ENCODE peak calls at places on chromosomes 13 and 19, in six cellular contexts. Y is NCI-H1694; B is lung; Q is putamen; P is activated naive CD4-positive, alpha-beta T cell treated with anti-CD3 and anti-CD28 coated beads, Interleukin-2, amount 10 ng/mL, durations not matched to agents 7 days and 5 days; N is Karpas-422. M is an unnamed sample.

GRCh38 chr19:10086032-10086903 is at the start of gene SHFL:
- DNase-seq in Y (no peak), B (peak), Q (peak), P (peak), N (peak), M (peak)

GRCh38 chr19:952680-953500 is 27.1 kb downstream of the ARID3A start:
- DNase-seq in Y (no peak), B (no peak), Q (no peak), P (peak), N (no peak), M (no peak)

GRCh38 chr19:3176715-3177501 is 1.7 kb upstream of the S1PR4 start:
- DNase-seq in Y (no peak), B (peak), Q (no peak), P (peak), N (no peak), M (peak)

GRCh38 chr19:2289714-2290435 is 7.9 kb upstream of the PEAK3 start:
- DNase-seq in Y (no peak), B (peak), Q (no peak), P (peak), N (peak), M (peak)

GRCh38 chr13:42875448-42876269 is 94.3 kb downstream of the FAM216B start:
- DNase-seq in Y (peak), B (no peak), Q (no peak), P (no peak), N (no peak), M (no peak)

GRCh38 chr19:1487576-1488281 is 2.4 kb downstream of the PCSK4 start:
- DNase-seq in Y (no peak), B (no peak), Q (no peak), P (no peak), N (no peak), M (no peak)

GRCh38 chr13:72293206-72293605 is 426.2 kb upstream of the DACH1 start:
- DNase-seq in Y (no peak), B (no peak), Q (no peak), P (no peak), N (no peak), M (no peak)

GRCh38 chr13:45367358-45367757 is 26.4 kb upstream of the TPT1 start:
- DNase-seq in Y (no peak), B (peak), Q (no peak), P (peak), N (peak), M (peak)

GRCh38 chr13:60351816-60352215 is 45.2 kb upstream of the TDRD3 start:
- DNase-seq in Y (no peak), B (no peak), Q (no peak), P (no peak), N (no peak), M (no peak)

GRCh38 chr19:13984875-13985741 is 21.0 kb downstream of the RFX1 start:
- DNase-seq in Y (no peak), B (peak), Q (no peak), P (no peak), N (peak), M (no peak)

GRCh38 chr13:97335488-97336134 is 98.4 kb upstream of the RAP2A start:
- DNase-seq in Y (no peak), B (no peak), Q (no peak), P (no peak), N (no peak), M (no peak)

GRCh38 chr19:56170261-56170660 is 5.5 kb upstream of the GALP start:
- DNase-seq in Y (no peak), B (peak), Q (no peak), P (no peak), N (no peak), M (no peak)

GRCh38 chr13:37129867-37130266 is 24.4 kb upstream of the CSNK1A1L start:
- DNase-seq in Y (no peak), B (no peak), Q (no peak), P (no peak), N (no peak), M (no peak)

GRCh38 chr19:39052846-39053245 is 20.5 kb upstream of the FBXO27 start:
- DNase-seq in Y (no peak), B (no peak), Q (peak), P (no peak), N (no peak), M (no peak)

GRCh38 chr19:43425567-43426392 is 11.1 kb downstream of the TEX101 start:
- DNase-seq in Y (no peak), B (no peak), Q (no peak), P (no peak), N (peak), M (no peak)

GRCh38 chr13:75610466-75610865 is 25.7 kb upstream of the LMO7 start:
- DNase-seq in Y (no peak), B (no peak), Q (no peak), P (no peak), N (no peak), M (no peak)

GRCh38 chr13:95099541-95099940 is 201.7 kb downstream of the ABCC4 start:
- DNase-seq in Y (no peak), B (no peak), Q (no peak), P (no peak), N (no peak), M (no peak)

GRCh38 chr13:102707465-102707864 is 12.6 kb upstream of the METTL21C start:
- DNase-seq in Y (peak), B (no peak), Q (peak), P (no peak), N (no peak), M (no peak)

GRCh38 chr19:964761-965694 is 19.1 kb upstream of the WDR18 start:
- DNase-seq in Y (no peak), B (no peak), Q (no peak), P (no peak), N (peak), M (no peak)

GRCh38 chr13:51870616-51871015 is 8.8 kb downstream of the CCDC70 start:
- DNase-seq in Y (no peak), B (no peak), Q (no peak), P (no peak), N (no peak), M (no peak)

GRCh38 chr13:113589251-113589960 is 4.9 kb downstream of the TFDP1 start:
- DNase-seq in Y (no peak), B (no peak), Q (no peak), P (no peak), N (no peak), M (no peak)

GRCh38 chr19:43624933-43625332 is 5.5 kb upstream of the ZNF428 start:
- DNase-seq in Y (no peak), B (peak), Q (no peak), P (peak), N (peak), M (peak)

GRCh38 chr19:19662344-19662743 is 1.1 kb downstream of the ATP13A1 start:
- DNase-seq in Y (no peak), B (no peak), Q (no peak), P (no peak), N (peak), M (no peak)

GRCh38 chr13:20713751-20714150 is 10.3 kb downstream of the IL17D start:
- DNase-seq in Y (no peak), B (no peak), Q (no peak), P (no peak), N (no peak), M (no peak)

GRCh38 chr13:24630851-24631341 is 49.3 kb upstream of the ATP12A start:
- DNase-seq in Y (no peak), B (peak), Q (no peak), P (no peak), N (no peak), M (no peak)

GRCh38 chr19:55086730-55087541 is 11.3 kb downstream of the EPS8L1 start:
- DNase-seq in Y (peak), B (peak), Q (peak), P (peak), N (no peak), M (peak)

GRCh38 chr13:59771272-59771671 is 392.5 kb downstream of the DIAPH3 start:
- DNase-seq in Y (no peak), B (no peak), Q (no peak), P (no peak), N (peak), M (no peak)

GRCh38 chr19:2391118-2391725 is 31.2 kb downstream of the TMPRSS9 start:
- DNase-seq in Y (peak), B (no peak), Q (peak), P (peak), N (peak), M (peak)

GRCh38 chr19:7888145-7888825 is at the start of gene LRRC8E:
- DNase-seq in Y (no peak), B (peak), Q (no peak), P (peak), N (no peak), M (no peak)

GRCh38 chr13:45162194-45162593 is 38.7 kb downstream of the KCTD4 start:
- DNase-seq in Y (no peak), B (no peak), Q (no peak), P (no peak), N (no peak), M (no peak)

GRCh38 chr19:40341601-40342482 is 6.4 kb downstream of the C19orf47 start:
- DNase-seq in Y (no peak), B (no peak), Q (no peak), P (no peak), N (no peak), M (no peak)

GRCh38 chr19:52735734-52736133 is 890 bp upstream of the ZNF611 start:
- DNase-seq in Y (no peak), B (peak), Q (peak), P (no peak), N (no peak), M (no peak)

GRCh38 chr19:33825556-33825955 is 28.9 kb downstream of the KCTD15 start:
- DNase-seq in Y (no peak), B (no peak), Q (no peak), P (no peak), N (no peak), M (no peak)

GRCh38 chr19:31905980-31906948 is 439.1 kb upstream of the ZNF507 start:
- DNase-seq in Y (no peak), B (peak), Q (no peak), P (no peak), N (no peak), M (no peak)

GRCh38 chr13:51759240-51759639 is 44.7 kb downstream of the DHRS12 start:
- DNase-seq in Y (no peak), B (no peak), Q (no peak), P (no peak), N (no peak), M (no peak)

GRCh38 chr19:48461651-48461981 is 6.2 kb downstream of the KCNJ14 start:
- DNase-seq in Y (no peak), B (no peak), Q (no peak), P (no peak), N (no peak), M (no peak)

M was measured in naive thymus-derived CD8-positive, alpha-beta T cell.